ENCODE peak calls at places on chromosomes 13 and 19, in four cellular contexts. One of them, this sample, is unnamed.

GRCh38 chr19:30325657-30326056 is 46.5 kb upstream of the ZNF536 start:
- DNase-seq in H54: no peak
- DNase-seq in tibial artery: no peak
- DNase-seq in central memory CD4-positive, alpha-beta T cell: no peak
- DNase-seq in this sample: no peak

GRCh38 chr19:7916137-7916907 is 1.7 kb downstream of the TGFBR3L start:
- DNase-seq in H54: no peak
- DNase-seq in central memory CD4-positive, alpha-beta T cell: peak
- DNase-seq in tibial artery: no peak
- DNase-seq in this sample: no peak

GRCh38 chr19:2816641-2817040 is 3.0 kb upstream of the ZNF554 start:
- DNase-seq in central memory CD4-positive, alpha-beta T cell: no peak
- DNase-seq in tibial artery: no peak
- DNase-seq in H54: peak
- DNase-seq in this sample: no peak

GRCh38 chr13:35988648-35989081 is 142.5 kb downstream of the DCLK1 start:
- DNase-seq in H54: no peak
- DNase-seq in tibial artery: no peak
- DNase-seq in central memory CD4-positive, alpha-beta T cell: no peak
- DNase-seq in this sample: no peak

GRCh38 chr13:108270442-108270841 is 924 bp downstream of the TNFSF13B start:
- DNase-seq in H54: no peak
- DNase-seq in central memory CD4-positive, alpha-beta T cell: no peak
- DNase-seq in tibial artery: no peak
- DNase-seq in this sample: no peak

GRCh38 chr13:20178156-20178555 is 14.6 kb downstream of the GJB2 start:
- DNase-seq in central memory CD4-positive, alpha-beta T cell: no peak
- DNase-seq in tibial artery: no peak
- DNase-seq in H54: no peak
- DNase-seq in this sample: no peak

GRCh38 chr19:7292950-7293794 is 1.0 kb downstream of the INSR start:
- DNase-seq in tibial artery: peak
- DNase-seq in central memory CD4-positive, alpha-beta T cell: no peak
- DNase-seq in H54: no peak
- DNase-seq in this sample: peak

GRCh38 chr13:107450426-107450825 is 764.9 kb downstream of the LIG4 start:
- DNase-seq in H54: no peak
- DNase-seq in tibial artery: no peak
- DNase-seq in central memory CD4-positive, alpha-beta T cell: no peak
- DNase-seq in this sample: no peak

GRCh38 chr19:10968527-10969081 is 7.8 kb downstream of the SMARCA4 start:
- DNase-seq in central memory CD4-positive, alpha-beta T cell: no peak
- DNase-seq in tibial artery: no peak
- DNase-seq in H54: no peak
- DNase-seq in this sample: no peak